ENCODE peak calls at places on chromosome 17, in four cellular contexts. One of them, this sample, is unnamed.

GRCh38 chr17:49455226-49455968 is 39.7 kb upstream of the NGFR start:
- DNase-seq in AG04450: no peak
- DNase-seq in AG04449: no peak
- DNase-seq in upper lobe of right lung: no peak
- DNase-seq in this sample: no peak

GRCh38 chr17:34252138-34252889 is 2.8 kb upstream of the CCL2 start:
- DNase-seq in AG04450: peak; percentile 86
- DNase-seq in AG04449: peak; percentile 84
- DNase-seq in upper lobe of right lung: peak; percentile 91
- DNase-seq in this sample: peak; percentile 80

GRCh38 chr17:60393840-60394529 is 2.1 kb upstream of the USP32 start:
- DNase-seq in AG04450: no peak
- DNase-seq in AG04449: no peak
- DNase-seq in upper lobe of right lung: no peak
- DNase-seq in this sample: no peak

GRCh38 chr17:63519116-63519881 is 3.9 kb upstream of the KCNH6 start:
- DNase-seq in AG04450: no peak
- DNase-seq in AG04449: no peak
- DNase-seq in upper lobe of right lung: no peak
- DNase-seq in this sample: no peak

GRCh38 chr17:19386276-19386863 is 620 bp downstream of the MFAP4 start:
- DNase-seq in AG04450: peak; percentile 50
- DNase-seq in AG04449: no peak
- DNase-seq in upper lobe of right lung: peak; percentile 83
- DNase-seq in this sample: peak; percentile 71

GRCh38 chr17:83065660-83066542 is 13.5 kb upstream of the METRNL start:
- DNase-seq in AG04450: no peak
- DNase-seq in AG04449: no peak
- DNase-seq in upper lobe of right lung: peak; percentile 61
- DNase-seq in this sample: no peak

GRCh38 chr17:77622627-77623026 is 335.9 kb upstream of the TNRC6C start:
- DNase-seq in AG04450: no peak
- DNase-seq in AG04449: no peak
- DNase-seq in upper lobe of right lung: no peak
- DNase-seq in this sample: no peak

GRCh38 chr17:72305964-72306551 is 185.2 kb downstream of the SOX9 start:
- DNase-seq in AG04450: no peak
- DNase-seq in AG04449: no peak
- DNase-seq in upper lobe of right lung: no peak
- DNase-seq in this sample: no peak

GRCh38 chr17:50618300-50618699 is 16.4 kb upstream of the ABCC3 start:
- DNase-seq in AG04450: no peak
- DNase-seq in AG04449: no peak
- DNase-seq in upper lobe of right lung: no peak
- DNase-seq in this sample: no peak

GRCh38 chr17:36608794-36609497 is 7.6 kb downstream of the MRM1 start:
- DNase-seq in AG04450: peak; percentile 29
- DNase-seq in AG04449: no peak
- DNase-seq in upper lobe of right lung: no peak
- DNase-seq in this sample: no peak

GRCh38 chr17:73293031-73293430 is 18.8 kb downstream of the CDC42EP4 start:
- DNase-seq in AG04450: no peak
- DNase-seq in AG04449: no peak
- DNase-seq in upper lobe of right lung: peak; percentile 56
- DNase-seq in this sample: no peak

GRCh38 chr17:17028059-17028877 is 14.0 kb upstream of the MPRIP start:
- DNase-seq in AG04450: no peak
- DNase-seq in AG04449: no peak
- DNase-seq in upper lobe of right lung: peak; percentile 93
- DNase-seq in this sample: no peak

GRCh38 chr17:70034158-70034557 is 40.9 kb upstream of the KCNJ16 start:
- DNase-seq in AG04450: no peak
- DNase-seq in AG04449: no peak
- DNase-seq in upper lobe of right lung: no peak
- DNase-seq in this sample: no peak

GRCh38 chr17:43907425-43907981 is at the start of gene MPP2:
- DNase-seq in AG04450: peak; percentile 26
- DNase-seq in AG04449: no peak
- DNase-seq in upper lobe of right lung: peak; percentile 75
- DNase-seq in this sample: no peak

GRCh38 chr17:83084621-83085056 is 5.2 kb downstream of the METRNL start:
- DNase-seq in AG04450: no peak
- DNase-seq in AG04449: no peak
- DNase-seq in upper lobe of right lung: peak; percentile 93
- DNase-seq in this sample: no peak

GRCh38 chr17:8185580-8186445 is 4.2 kb downstream of the BORCS6 start:
- DNase-seq in AG04450: peak; percentile 32
- DNase-seq in AG04449: no peak
- DNase-seq in upper lobe of right lung: peak; percentile 93
- DNase-seq in this sample: no peak

GRCh38 chr17:4332296-4332970 is 34.0 kb downstream of the UBE2G1 start:
- DNase-seq in AG04450: no peak
- DNase-seq in AG04449: no peak
- DNase-seq in upper lobe of right lung: no peak
- DNase-seq in this sample: no peak

GRCh38 chr17:61583242-61583641 is 7.8 kb downstream of the NACA2 start:
- DNase-seq in AG04450: peak; percentile 27
- DNase-seq in AG04449: peak; percentile 16
- DNase-seq in upper lobe of right lung: no peak
- DNase-seq in this sample: peak; percentile 47
- TF ChIP-seq CTCF in AG04450: peak; percentile 47
- TF ChIP-seq CTCF in AG04449: peak; percentile 25
- TF ChIP-seq CTCF in upper lobe of right lung: peak; percentile 22
- TF ChIP-seq CTCF in this sample: peak; percentile 46

DNA sequence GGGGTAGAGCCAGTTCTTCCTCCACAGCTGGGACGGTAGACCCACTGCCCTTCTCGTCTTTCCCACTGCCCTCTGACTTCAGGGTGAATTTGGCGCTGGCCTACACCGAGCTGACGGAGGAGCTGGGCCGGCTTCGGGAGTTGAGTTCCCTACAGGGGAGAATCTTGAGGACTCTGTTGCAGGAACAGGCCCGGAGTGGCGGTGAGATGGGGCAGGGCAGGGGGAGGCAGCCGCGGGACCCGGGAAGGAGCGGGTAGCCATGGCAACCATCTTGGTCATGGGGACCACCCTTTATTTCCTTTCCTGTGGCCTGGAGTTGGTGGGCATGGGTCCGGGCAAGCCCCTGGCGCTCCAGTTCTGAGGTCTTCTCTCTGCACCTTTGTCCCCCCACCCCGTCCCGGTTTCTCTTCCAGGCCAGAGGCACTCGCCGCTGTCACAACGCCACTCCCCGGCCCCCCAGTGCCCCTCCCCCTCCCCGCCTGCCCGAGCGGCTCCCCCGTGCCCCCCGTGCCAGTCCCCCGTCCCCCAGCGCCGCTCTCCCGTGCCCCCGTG is 14.4 kb downstream of the TBKBP1 start:
- DNase-seq in AG04450: no peak
- DNase-seq in AG04449: no peak
- DNase-seq in upper lobe of right lung: no peak
- DNase-seq in this sample: no peak
- H3K4me3 ChIP-seq in AG04450: peak overlapping the region; percentile 5
- H3K4me3 ChIP-seq in AG04449: no peak overlapping the region
- H3K4me3 ChIP-seq in upper lobe of right lung: peak overlapping the region; percentile 23
- H3K4me3 ChIP-seq in this sample: no peak overlapping the region

GRCh38 chr17:28973414-28973813 is 22.1 kb upstream of the PHF12 start:
- DNase-seq in AG04450: no peak
- DNase-seq in AG04449: no peak
- DNase-seq in upper lobe of right lung: peak; percentile 77
- DNase-seq in this sample: no peak
- TF ChIP-seq CTCF in AG04450: peak; percentile 30
- TF ChIP-seq CTCF in AG04449: peak; percentile 9
- TF ChIP-seq CTCF in upper lobe of right lung: no peak
- TF ChIP-seq CTCF in this sample: peak; percentile 5

DNA sequence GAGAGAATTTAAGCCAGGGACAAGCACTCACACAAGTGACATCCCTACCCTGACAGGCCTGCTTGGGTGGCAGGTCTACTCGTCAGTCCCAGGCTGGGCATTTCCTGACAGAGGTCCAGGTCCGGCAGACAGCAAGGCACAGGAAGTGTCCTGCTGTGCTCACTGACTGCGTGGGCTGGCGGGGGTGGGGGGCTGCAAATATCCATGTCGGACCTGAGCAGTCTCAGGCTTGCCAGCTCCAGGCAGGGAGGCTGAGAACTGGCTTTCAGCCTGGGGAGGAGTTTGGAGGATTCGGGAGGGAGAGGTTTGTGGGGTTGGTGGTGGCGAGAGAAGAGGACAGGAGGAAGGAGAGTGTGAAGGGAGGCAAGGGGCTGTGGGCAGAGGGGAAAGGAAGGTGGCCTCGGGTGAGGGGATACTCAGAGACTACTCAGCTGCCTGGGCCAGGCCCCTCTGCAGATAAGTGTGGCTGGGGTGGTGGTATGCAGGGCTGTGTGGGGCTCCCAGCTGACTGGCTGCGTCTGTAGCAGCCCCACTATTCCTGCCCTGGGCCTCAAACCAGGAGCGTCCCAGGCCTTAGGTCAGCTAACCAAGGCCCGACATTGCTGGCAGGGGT is 7.8 kb downstream of the HIC1 start:
- DNase-seq in AG04450: no peak
- DNase-seq in AG04449: no peak
- DNase-seq in upper lobe of right lung: no peak
- DNase-seq in this sample: no peak
- H3K4me3 ChIP-seq in AG04450: no peak overlapping the region
- H3K4me3 ChIP-seq in AG04449: no peak overlapping the region
- H3K4me3 ChIP-seq in upper lobe of right lung: no peak overlapping the region
- H3K4me3 ChIP-seq in this sample: no peak overlapping the region

DNA sequence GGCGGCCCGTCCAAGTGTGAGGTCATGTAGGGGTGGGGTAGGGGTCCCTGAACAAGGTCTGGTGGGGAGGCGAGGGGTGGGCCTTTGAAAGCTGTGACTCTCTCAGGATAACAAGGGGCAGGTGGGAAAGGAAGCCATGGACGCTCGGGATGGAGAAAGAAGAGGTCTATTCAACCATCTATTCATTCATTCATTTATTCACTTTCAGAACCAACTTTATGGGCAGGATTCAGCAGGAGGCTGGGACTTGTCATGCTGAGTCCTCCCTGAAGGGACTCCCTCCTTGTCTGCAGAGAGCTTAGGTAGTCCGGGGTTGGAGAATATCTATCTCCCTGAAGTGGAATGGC is 8.6 kb upstream of the CD300A start:
- DNase-seq in AG04450: no peak
- DNase-seq in AG04449: no peak
- DNase-seq in upper lobe of right lung: no peak
- DNase-seq in this sample: no peak
- TF ChIP-seq CTCF in AG04450: no peak
- TF ChIP-seq CTCF in AG04449: no peak
- TF ChIP-seq CTCF in upper lobe of right lung: no peak
- TF ChIP-seq CTCF in this sample: no peak